ENCODE peak calls at places on chromosomes 7 and 10, in ten cellular contexts. I is AG04450, Q is tibial nerve, H is H1, T is right atrium auricular region, Y is tibial artery, K is HL-60, A is heart right ventricle, J is GM23248, X is endodermal cell. U is an unnamed sample.

GRCh38 chr10:56911906-56912480 is 550.9 kb upstream of the ZWINT start:
- DNase-seq in I (no peak), Q (no peak), H (no peak), T (no peak), Y (no peak), K (no peak), A (no peak), J (no peak), X (no peak), U (no peak)

GRCh38 chr10:124917168-124917938 is 24.6 kb upstream of the ZRANB1 start:
- DNase-seq in I (no peak), Q (no peak), H (peak), T (no peak), Y (peak), K (peak), A (peak), J (peak), X (peak), U (no peak)

GRCh38 chr10:76469675-76470074 is 1038.3 kb downstream of the LRMDA start:
- DNase-seq in I (no peak), Q (no peak), H (no peak), T (no peak), Y (no peak), K (no peak), A (no peak), J (peak), X (no peak), U (no peak)

GRCh38 chr7:117472335-117472734 is 7.5 kb upstream of the CFTR start:
- DNase-seq in I (no peak), Q (no peak), H (no peak), T (no peak), Y (no peak), K (no peak), A (peak), J (no peak), X (no peak), U (no peak)

GRCh38 chr7:11127112-11127785 is 153.6 kb downstream of the PHF14 start:
- DNase-seq in I (no peak), Q (no peak), H (no peak), T (no peak), Y (no peak), K (no peak), A (no peak), J (peak), X (no peak), U (no peak)

GRCh38 chr10:124035928-124036558 is 57.4 kb downstream of the CHST15 start:
- DNase-seq in I (no peak), Q (no peak), H (no peak), T (no peak), Y (peak), K (peak), A (no peak), J (no peak), X (no peak), U (no peak)

GRCh38 chr10:50992356-50992866 is 81.9 kb upstream of the PRKG1 start:
- DNase-seq in I (no peak), Q (no peak), H (peak), T (no peak), Y (peak), K (no peak), A (peak), J (peak), X (peak), U (no peak)

GRCh38 chr7:99498546-99498944 is 1.5 kb downstream of the ZNF394 start:
- DNase-seq in I (no peak), Q (no peak), H (no peak), T (no peak), Y (no peak), K (peak), A (no peak), J (peak), X (no peak), U (no peak)

GRCh38 chr7:95772771-95773581 is 622 bp downstream of the DYNC1I1 start:
- DNase-seq in I (no peak), Q (no peak), H (peak), T (peak), Y (peak), K (no peak), A (peak), J (peak), X (peak), U (no peak)

GRCh38 chr10:31961264-31961663 is 32.6 kb upstream of the ARHGAP12 start:
- DNase-seq in I (no peak), Q (no peak), H (no peak), T (no peak), Y (no peak), K (peak), A (no peak), J (no peak), X (no peak), U (no peak)

GRCh38 chr10:66627156-66627555 is 298.7 kb upstream of the LRRTM3 start:
- DNase-seq in I (no peak), Q (no peak), H (no peak), T (no peak), Y (no peak), K (peak), A (no peak), J (no peak), X (peak), U (peak)

GRCh38 chr7:49261928-49262327 is 337.6 kb downstream of the CDC14C start:
- DNase-seq in I (no peak), Q (no peak), H (no peak), T (no peak), Y (no peak), K (no peak), A (no peak), J (no peak), X (no peak), U (no peak)

GRCh38 chr7:49260501-49260900 is 336.2 kb downstream of the CDC14C start:
- DNase-seq in I (no peak), Q (no peak), H (no peak), T (no peak), Y (no peak), K (no peak), A (no peak), J (no peak), X (no peak), U (no peak)

DNA sequence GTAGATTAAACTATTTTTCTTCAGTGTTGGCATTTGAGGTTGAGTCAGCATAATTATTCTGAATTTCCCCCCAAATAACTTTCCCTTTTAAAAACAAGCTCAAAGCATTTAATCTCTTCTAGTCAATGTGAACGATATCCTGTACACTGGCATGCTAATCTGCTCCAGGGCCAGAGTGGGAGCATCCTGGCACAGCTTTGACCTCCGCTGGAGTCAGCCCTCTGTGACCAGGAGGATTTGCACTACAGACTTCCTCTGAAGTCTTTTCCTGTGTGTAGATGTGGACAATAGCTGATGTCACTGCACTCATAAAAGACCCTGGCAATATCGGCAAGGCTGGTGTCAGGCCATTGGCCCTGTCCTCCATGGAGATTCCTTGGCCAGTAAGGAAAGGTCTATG is 340.2 kb downstream of the CDC14C start:
- DNase-seq in I (no peak), Q (no peak), H (no peak), T (no peak), Y (no peak), K (no peak), A (no peak), J (no peak), X (no peak), U (no peak)
- H3K27ac ChIP-seq in I (no peak), Q (no peak), H (no peak), T (no peak), Y (no peak), K (no peak), A (no peak), J (no peak), X (no peak), U (no peak)

DNA sequence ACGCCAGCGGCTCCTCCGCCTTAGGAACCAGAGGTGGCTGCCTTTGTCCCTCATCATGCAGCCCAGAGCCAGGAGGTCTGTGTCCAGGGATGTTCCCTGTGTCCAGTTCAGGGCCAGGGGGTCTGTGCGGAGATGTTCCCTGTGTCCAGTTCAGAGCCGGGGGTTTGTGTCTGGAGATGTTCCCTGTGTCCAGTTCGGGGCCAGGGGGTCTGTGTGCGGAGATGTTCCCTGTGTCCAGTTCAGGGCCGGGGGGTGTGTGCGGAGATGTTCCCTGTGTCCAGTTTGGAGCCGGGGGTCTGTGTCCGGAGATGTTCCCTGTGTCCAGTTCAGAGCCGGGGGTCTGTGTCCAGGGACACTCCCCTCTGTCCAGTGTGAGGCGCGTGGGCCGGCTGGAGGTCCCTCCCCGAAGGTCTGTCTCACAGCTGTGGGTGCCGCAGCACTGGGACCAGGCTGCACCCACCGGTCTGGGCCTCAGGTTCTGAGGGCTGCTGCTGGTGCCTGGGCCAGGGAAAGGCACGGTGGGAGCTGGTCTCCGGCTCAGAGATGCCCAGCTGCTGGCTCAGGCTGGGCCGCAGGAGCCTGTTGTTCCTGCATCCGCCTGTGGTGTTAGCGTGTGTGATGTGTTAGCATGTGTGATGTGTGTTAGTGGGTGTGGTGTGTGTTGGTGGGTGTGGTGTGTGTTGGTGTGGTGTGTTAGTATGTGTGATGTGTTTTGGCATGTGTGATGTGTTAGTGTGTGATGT is 67.9 kb upstream of the CFAP46 start:
- DNase-seq in I (no peak), Q (no peak), H (no peak), T (no peak), Y (no peak), K (no peak), A (no peak), J (no peak), X (no peak), U (no peak)
- H3K27ac ChIP-seq in I (no peak), Q (no peak), H (no peak), T (no peak), Y (no peak), K (no peak), A (peak), J (no peak), X (no peak), U (no peak)

DNA sequence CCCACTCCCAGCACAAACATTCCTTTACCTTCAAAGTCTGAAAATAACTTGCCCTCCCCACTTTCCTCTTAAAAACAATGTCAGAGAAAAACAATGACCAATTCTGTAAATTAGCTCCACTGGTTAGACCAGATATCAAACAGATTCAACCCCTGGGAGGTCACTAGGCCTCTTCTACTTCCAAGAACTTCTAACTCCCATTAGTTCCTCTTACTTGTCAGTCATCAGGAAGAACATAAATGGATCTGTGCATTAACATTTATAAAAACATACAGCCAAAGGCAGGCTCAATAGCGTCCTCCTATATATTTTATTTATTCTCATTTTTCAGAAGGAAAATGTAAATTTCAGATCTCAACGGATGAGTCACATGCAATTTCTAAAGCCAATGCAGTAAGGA is 2.2 kb downstream of the ELAPOR2 start:
- DNase-seq in I (no peak), Q (no peak), H (no peak), T (no peak), Y (no peak), K (no peak), A (no peak), J (no peak), X (no peak), U (no peak)
- H3K27ac ChIP-seq in I (no peak), Q (no peak), H (no peak), T (peak), Y (no peak), K (no peak), A (peak), J (no peak), X (no peak), U (no peak)

DNA sequence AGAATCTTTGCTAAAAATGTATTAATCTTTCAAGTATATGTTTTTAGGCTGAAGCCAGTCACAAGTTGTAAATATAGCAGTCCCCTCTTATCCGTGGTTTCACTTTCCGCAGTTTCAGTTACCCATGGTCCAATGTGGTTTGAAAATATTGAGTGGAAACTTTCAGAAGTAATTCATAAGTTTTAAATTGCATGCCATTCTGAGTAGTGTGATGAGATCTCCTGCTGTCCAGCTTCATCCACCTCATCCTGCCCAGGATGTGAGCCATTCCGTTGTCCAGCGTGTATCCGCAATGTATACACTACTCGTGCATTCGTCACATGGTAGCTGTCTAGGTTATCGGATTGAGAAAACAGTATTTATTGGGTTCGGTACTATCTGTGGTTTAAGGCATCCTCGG is 12.2 kb downstream of the PDCD4 start:
- DNase-seq in I (no peak), Q (no peak), H (no peak), T (no peak), Y (no peak), K (no peak), A (no peak), J (no peak), X (no peak), U (no peak)
- H3K27ac ChIP-seq in I (no peak), Q (no peak), H (no peak), T (no peak), Y (no peak), K (no peak), A (no peak), J (no peak), X (no peak), U (no peak)

GRCh38 chr7:15399446-15399845 is 162.4 kb downstream of the AGMO start:
- DNase-seq in I (no peak), Q (no peak), H (no peak), T (no peak), Y (no peak), K (no peak), A (no peak), J (peak), X (no peak), U (no peak)

GRCh38 chr7:15403315-15403714 is 158.5 kb downstream of the AGMO start:
- DNase-seq in I (no peak), Q (no peak), H (no peak), T (no peak), Y (no peak), K (no peak), A (no peak), J (no peak), X (no peak), U (no peak)

GRCh38 chr7:15400440-15400839 is 161.4 kb downstream of the AGMO start:
- DNase-seq in I (no peak), Q (no peak), H (no peak), T (no peak), Y (no peak), K (no peak), A (no peak), J (no peak), X (no peak), U (no peak)

GRCh38 chr7:15397921-15398560 is 163.8 kb downstream of the AGMO start:
- DNase-seq in I (no peak), Q (no peak), H (no peak), T (no peak), Y (no peak), K (no peak), A (no peak), J (no peak), X (no peak), U (no peak)

GRCh38 chr7:15402436-15403136 is 159.2 kb downstream of the AGMO start:
- DNase-seq in I (no peak), Q (no peak), H (no peak), T (no peak), Y (no peak), K (no peak), A (no peak), J (no peak), X (no peak), U (no peak)
- H3K27ac ChIP-seq in I (no peak), Q (no peak), H (no peak), T (no peak), Y (no peak), K (no peak), A (no peak), J (no peak), X (no peak), U (no peak)

DNA sequence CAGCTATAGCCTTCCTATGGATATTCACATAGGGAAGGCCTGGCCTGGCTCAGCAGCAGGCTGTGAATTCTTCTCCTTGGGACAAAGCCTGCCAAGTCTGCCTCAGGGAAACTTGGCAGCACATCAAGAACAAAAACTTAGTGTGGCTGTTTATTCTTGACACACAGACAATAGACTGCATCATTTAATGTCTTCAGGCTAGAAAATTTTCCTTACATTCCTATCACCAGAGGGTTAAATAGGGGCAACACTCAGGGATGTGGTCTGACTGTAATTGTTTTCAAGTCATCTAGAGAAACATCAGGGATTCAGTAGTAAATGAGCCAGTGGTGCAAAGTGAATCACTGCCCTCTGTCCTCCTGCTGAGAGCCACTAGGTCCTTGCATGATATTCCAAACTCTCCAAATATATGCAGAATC is 137.3 kb downstream of the SEMA3C start:
- DNase-seq in I (peak), Q (no peak), H (no peak), T (no peak), Y (peak), K (no peak), A (peak), J (peak), X (peak), U (no peak)
- H3K27ac ChIP-seq in I (no peak), Q (peak), H (no peak), T (peak), Y (peak), K (no peak), A (peak), J (peak), X (peak), U (no peak)

GRCh38 chr7:18387191-18387720 is 108.3 kb upstream of the HDAC9 start:
- DNase-seq in I (no peak), Q (no peak), H (no peak), T (no peak), Y (no peak), K (no peak), A (no peak), J (no peak), X (no peak), U (no peak)
- H3K27ac ChIP-seq in I (no peak), Q (no peak), H (no peak), T (no peak), Y (no peak), K (no peak), A (no peak), J (no peak), X (no peak), U (no peak)

U was measured in iPS DF 6.9.